ENCODE peak calls at places on chromosomes 3 and 15, in eight cellular contexts. One of them, this sample, is unnamed.

GRCh38 chr3:141286856-141287255 is 55.2 kb downstream of the PXYLP1 start:
- DNase-seq in fibroblast of lung: no peak
- DNase-seq in HL-60: no peak
- DNase-seq in NCI-H524: no peak
- DNase-seq in activated T-cell treated with anti-CD3 and anti-CD28 coated beads for 48 hours: no peak
- DNase-seq in body of pancreas: no peak
- DNase-seq in heart right ventricle: no peak
- DNase-seq in adrenal gland: no peak
- DNase-seq in this sample: no peak

GRCh38 chr3:115784739-115785571 is 161.6 kb downstream of the GAP43 start:
- DNase-seq in NCI-H524: peak; percentile 26
- DNase-seq in HL-60: no peak
- DNase-seq in heart right ventricle: no peak
- DNase-seq in body of pancreas: no peak
- DNase-seq in fibroblast of lung: peak; percentile 91
- DNase-seq in activated T-cell treated with anti-CD3 and anti-CD28 coated beads for 48 hours: no peak
- DNase-seq in adrenal gland: no peak
- DNase-seq in this sample: peak; percentile 92

GRCh38 chr3:141367038-141367730 is 1.1 kb upstream of the ZBTB38 start:
- DNase-seq in body of pancreas: no peak
- DNase-seq in fibroblast of lung: peak; percentile 100
- DNase-seq in adrenal gland: no peak
- DNase-seq in heart right ventricle: no peak
- DNase-seq in NCI-H524: no peak
- DNase-seq in activated T-cell treated with anti-CD3 and anti-CD28 coated beads for 48 hours: no peak
- DNase-seq in HL-60: no peak
- DNase-seq in this sample: peak; percentile 99

GRCh38 chr3:57893156-57893555 is 115.1 kb upstream of the FLNB start:
- DNase-seq in adrenal gland: no peak
- DNase-seq in body of pancreas: no peak
- DNase-seq in activated T-cell treated with anti-CD3 and anti-CD28 coated beads for 48 hours: no peak
- DNase-seq in HL-60: no peak
- DNase-seq in heart right ventricle: no peak
- DNase-seq in fibroblast of lung: no peak
- DNase-seq in NCI-H524: no peak
- DNase-seq in this sample: no peak

GRCh38 chr3:51311055-51311454 is 74.0 kb upstream of the MANF start:
- DNase-seq in adrenal gland: no peak
- DNase-seq in NCI-H524: peak; percentile 25
- DNase-seq in body of pancreas: no peak
- DNase-seq in HL-60: no peak
- DNase-seq in activated T-cell treated with anti-CD3 and anti-CD28 coated beads for 48 hours: no peak
- DNase-seq in heart right ventricle: no peak
- DNase-seq in fibroblast of lung: peak; percentile 23
- DNase-seq in this sample: peak; percentile 15

GRCh38 chr15:70633394-70633793 is 130.0 kb downstream of the UACA start:
- DNase-seq in heart right ventricle: peak; percentile 19
- DNase-seq in adrenal gland: no peak
- DNase-seq in body of pancreas: no peak
- DNase-seq in activated T-cell treated with anti-CD3 and anti-CD28 coated beads for 48 hours: no peak
- DNase-seq in HL-60: no peak
- DNase-seq in fibroblast of lung: peak; percentile 31
- DNase-seq in NCI-H524: no peak
- DNase-seq in this sample: no peak

GRCh38 chr3:49750056-49750455 is 26.3 kb upstream of the GMPPB start:
- DNase-seq in fibroblast of lung: peak; percentile 48
- DNase-seq in body of pancreas: no peak
- DNase-seq in activated T-cell treated with anti-CD3 and anti-CD28 coated beads for 48 hours: no peak
- DNase-seq in HL-60: no peak
- DNase-seq in adrenal gland: no peak
- DNase-seq in heart right ventricle: no peak
- DNase-seq in NCI-H524: no peak
- DNase-seq in this sample: no peak

GRCh38 chr15:69573815-69574472 is 121.3 kb downstream of the RPLP1 start:
- DNase-seq in adrenal gland: no peak
- DNase-seq in body of pancreas: no peak
- DNase-seq in fibroblast of lung: peak; percentile 79
- DNase-seq in heart right ventricle: no peak
- DNase-seq in activated T-cell treated with anti-CD3 and anti-CD28 coated beads for 48 hours: peak; percentile 52
- DNase-seq in HL-60: no peak
- DNase-seq in NCI-H524: no peak
- DNase-seq in this sample: no peak

GRCh38 chr3:36542186-36542585 is 161.9 kb downstream of the STAC start:
- DNase-seq in NCI-H524: no peak
- DNase-seq in fibroblast of lung: peak; percentile 84
- DNase-seq in body of pancreas: no peak
- DNase-seq in adrenal gland: no peak
- DNase-seq in heart right ventricle: no peak
- DNase-seq in activated T-cell treated with anti-CD3 and anti-CD28 coated beads for 48 hours: no peak
- DNase-seq in HL-60: no peak
- DNase-seq in this sample: peak; percentile 60

GRCh38 chr3:95629802-95630201 is 1184.6 kb upstream of the EPHA6 start:
- DNase-seq in heart right ventricle: no peak
- DNase-seq in HL-60: no peak
- DNase-seq in body of pancreas: no peak
- DNase-seq in adrenal gland: no peak
- DNase-seq in fibroblast of lung: no peak
- DNase-seq in activated T-cell treated with anti-CD3 and anti-CD28 coated beads for 48 hours: no peak
- DNase-seq in NCI-H524: no peak
- DNase-seq in this sample: no peak

GRCh38 chr3:9068044-9068443 is 104.8 kb upstream of the RAD18 start:
- DNase-seq in activated T-cell treated with anti-CD3 and anti-CD28 coated beads for 48 hours: no peak
- DNase-seq in adrenal gland: peak; percentile 36
- DNase-seq in NCI-H524: no peak
- DNase-seq in HL-60: no peak
- DNase-seq in body of pancreas: no peak
- DNase-seq in fibroblast of lung: no peak
- DNase-seq in heart right ventricle: no peak
- DNase-seq in this sample: no peak

GRCh38 chr3:9897408-9898372 is 5.0 kb upstream of the IL17RE start:
- DNase-seq in activated T-cell treated with anti-CD3 and anti-CD28 coated beads for 48 hours: no peak
- DNase-seq in adrenal gland: peak; percentile 43
- DNase-seq in heart right ventricle: no peak
- DNase-seq in HL-60: no peak
- DNase-seq in NCI-H524: no peak
- DNase-seq in fibroblast of lung: peak; percentile 68
- DNase-seq in body of pancreas: peak; percentile 89
- DNase-seq in this sample: no peak

GRCh38 chr3:181362378-181362777 is 349.3 kb upstream of the SOX2 start:
- DNase-seq in heart right ventricle: no peak
- DNase-seq in HL-60: no peak
- DNase-seq in activated T-cell treated with anti-CD3 and anti-CD28 coated beads for 48 hours: no peak
- DNase-seq in fibroblast of lung: peak; percentile 67
- DNase-seq in NCI-H524: no peak
- DNase-seq in adrenal gland: peak; percentile 29
- DNase-seq in body of pancreas: no peak
- DNase-seq in this sample: no peak

GRCh38 chr3:105347625-105348302 is 18.9 kb upstream of the ALCAM start:
- DNase-seq in HL-60: no peak
- DNase-seq in activated T-cell treated with anti-CD3 and anti-CD28 coated beads for 48 hours: no peak
- DNase-seq in body of pancreas: no peak
- DNase-seq in NCI-H524: no peak
- DNase-seq in fibroblast of lung: no peak
- DNase-seq in heart right ventricle: no peak
- DNase-seq in adrenal gland: no peak
- DNase-seq in this sample: no peak

GRCh38 chr3:5739299-5739935 is 551.9 kb downstream of the EDEM1 start:
- DNase-seq in HL-60: no peak
- DNase-seq in body of pancreas: no peak
- DNase-seq in heart right ventricle: no peak
- DNase-seq in fibroblast of lung: no peak
- DNase-seq in adrenal gland: no peak
- DNase-seq in NCI-H524: no peak
- DNase-seq in activated T-cell treated with anti-CD3 and anti-CD28 coated beads for 48 hours: no peak
- DNase-seq in this sample: no peak

GRCh38 chr3:113629941-113630340 is 66.5 kb downstream of the USF3 start:
- DNase-seq in activated T-cell treated with anti-CD3 and anti-CD28 coated beads for 48 hours: no peak
- DNase-seq in NCI-H524: no peak
- DNase-seq in adrenal gland: no peak
- DNase-seq in fibroblast of lung: no peak
- DNase-seq in body of pancreas: no peak
- DNase-seq in heart right ventricle: no peak
- DNase-seq in HL-60: no peak
- DNase-seq in this sample: no peak

GRCh38 chr15:60374628-60375081 is 23.1 kb downstream of the ANXA2 start:
- DNase-seq in heart right ventricle: no peak
- DNase-seq in activated T-cell treated with anti-CD3 and anti-CD28 coated beads for 48 hours: no peak
- DNase-seq in body of pancreas: peak; percentile 51
- DNase-seq in fibroblast of lung: peak; percentile 99
- DNase-seq in adrenal gland: peak; percentile 84
- DNase-seq in HL-60: no peak
- DNase-seq in NCI-H524: peak; percentile 21
- DNase-seq in this sample: peak; percentile 95

GRCh38 chr15:82051664-82052063 is 5.8 kb upstream of the MEX3B start:
- DNase-seq in HL-60: no peak
- DNase-seq in body of pancreas: no peak
- DNase-seq in activated T-cell treated with anti-CD3 and anti-CD28 coated beads for 48 hours: no peak
- DNase-seq in NCI-H524: no peak
- DNase-seq in heart right ventricle: peak; percentile 27
- DNase-seq in fibroblast of lung: peak; percentile 51
- DNase-seq in adrenal gland: peak; percentile 16
- DNase-seq in this sample: no peak

GRCh38 chr3:160343132-160343531 is 55.9 kb downstream of the IFT80 start:
- DNase-seq in activated T-cell treated with anti-CD3 and anti-CD28 coated beads for 48 hours: no peak
- DNase-seq in body of pancreas: no peak
- DNase-seq in heart right ventricle: no peak
- DNase-seq in NCI-H524: peak; percentile 36
- DNase-seq in fibroblast of lung: peak; percentile 25
- DNase-seq in adrenal gland: no peak
- DNase-seq in HL-60: peak; percentile 1
- DNase-seq in this sample: peak; percentile 21

GRCh38 chr3:48018841-48019240 is 2.6 kb upstream of the MAP4 start:
- DNase-seq in activated T-cell treated with anti-CD3 and anti-CD28 coated beads for 48 hours: no peak
- DNase-seq in fibroblast of lung: peak; percentile 74
- DNase-seq in adrenal gland: no peak
- DNase-seq in heart right ventricle: no peak
- DNase-seq in body of pancreas: peak; percentile 29
- DNase-seq in NCI-H524: no peak
- DNase-seq in HL-60: no peak
- DNase-seq in this sample: peak; percentile 60

GRCh38 chr15:61906961-61907752 is 153.1 kb downstream of the VPS13C start:
- DNase-seq in fibroblast of lung: peak; percentile 31
- DNase-seq in activated T-cell treated with anti-CD3 and anti-CD28 coated beads for 48 hours: no peak
- DNase-seq in NCI-H524: no peak
- DNase-seq in HL-60: no peak
- DNase-seq in heart right ventricle: no peak
- DNase-seq in body of pancreas: peak; percentile 12
- DNase-seq in adrenal gland: no peak
- DNase-seq in this sample: no peak

GRCh38 chr3:42830437-42831320 is 21.4 kb downstream of the ACKR2 start:
- DNase-seq in heart right ventricle: no peak
- DNase-seq in fibroblast of lung: peak; percentile 14
- DNase-seq in HL-60: peak; percentile 29
- DNase-seq in activated T-cell treated with anti-CD3 and anti-CD28 coated beads for 48 hours: no peak
- DNase-seq in adrenal gland: no peak
- DNase-seq in body of pancreas: peak; percentile 20
- DNase-seq in NCI-H524: peak; percentile 69
- DNase-seq in this sample: peak; percentile 39